ENCODE peak calls at places on chromosomes 7 and 10, in six cellular contexts. One of them, this sample, is unnamed.

GRCh38 chr10:29806350-29806788 is 171.6 kb upstream of the SVIL start:
- DNase-seq in GM20000: no peak
- DNase-seq in GF-D8: no peak
- DNase-seq in C1 segment of cervical spinal cord: no peak
- DNase-seq in colonic mucosa: no peak
- DNase-seq in EH: peak; percentile 38
- DNase-seq in this sample: no peak

GRCh38 chr7:131371411-131371810 is 43.7 kb downstream of the MKLN1 start:
- DNase-seq in EH: no peak
- DNase-seq in colonic mucosa: no peak
- DNase-seq in GM20000: no peak
- DNase-seq in GF-D8: no peak
- DNase-seq in C1 segment of cervical spinal cord: no peak
- DNase-seq in this sample: no peak

GRCh38 chr7:1234794-1235500 is 2.3 kb downstream of the UNCX start:
- DNase-seq in EH: no peak
- DNase-seq in colonic mucosa: no peak
- DNase-seq in GM20000: no peak
- DNase-seq in C1 segment of cervical spinal cord: no peak
- DNase-seq in GF-D8: peak; percentile 98
- DNase-seq in this sample: no peak

GRCh38 chr7:1964913-1965578 is 267.7 kb downstream of the MAD1L1 start:
- DNase-seq in EH: no peak
- DNase-seq in GM20000: no peak
- DNase-seq in colonic mucosa: no peak
- DNase-seq in C1 segment of cervical spinal cord: no peak
- DNase-seq in GF-D8: no peak
- DNase-seq in this sample: no peak

GRCh38 chr10:5532231-5532605 is 7.5 kb downstream of the CALML3 start:
- DNase-seq in colonic mucosa: no peak
- DNase-seq in EH: no peak
- DNase-seq in GM20000: no peak
- DNase-seq in GF-D8: no peak
- DNase-seq in C1 segment of cervical spinal cord: no peak
- DNase-seq in this sample: peak; percentile 60

GRCh38 chr10:62779487-62780248 is 24.9 kb upstream of the ADO start:
- DNase-seq in colonic mucosa: peak; percentile 27
- DNase-seq in GM20000: peak; percentile 72
- DNase-seq in C1 segment of cervical spinal cord: no peak
- DNase-seq in EH: peak; percentile 5
- DNase-seq in GF-D8: no peak
- DNase-seq in this sample: no peak

GRCh38 chr7:98777051-98777450 is 92.8 kb downstream of the TMEM130 start:
- DNase-seq in GF-D8: no peak
- DNase-seq in EH: no peak
- DNase-seq in C1 segment of cervical spinal cord: no peak
- DNase-seq in GM20000: no peak
- DNase-seq in colonic mucosa: no peak
- DNase-seq in this sample: no peak

GRCh38 chr10:29648983-29649268 is 14.2 kb upstream of the SVIL start:
- DNase-seq in GF-D8: no peak
- DNase-seq in colonic mucosa: peak; percentile 56
- DNase-seq in GM20000: no peak
- DNase-seq in EH: peak; percentile 59
- DNase-seq in C1 segment of cervical spinal cord: no peak
- DNase-seq in this sample: no peak

GRCh38 chr7:984361-985126 is 1.6 kb downstream of the CYP2W1 start:
- DNase-seq in colonic mucosa: no peak
- DNase-seq in GM20000: no peak
- DNase-seq in EH: no peak
- DNase-seq in C1 segment of cervical spinal cord: no peak
- DNase-seq in GF-D8: no peak
- DNase-seq in this sample: no peak

GRCh38 chr7:127943541-127944521 is 87.4 kb downstream of the LRRC4 start:
- DNase-seq in GF-D8: no peak
- DNase-seq in GM20000: no peak
- DNase-seq in colonic mucosa: no peak
- DNase-seq in EH: no peak
- DNase-seq in C1 segment of cervical spinal cord: peak; percentile 65
- DNase-seq in this sample: no peak

GRCh38 chr10:516766-517165 is 172.7 kb downstream of the DIP2C start:
- DNase-seq in GF-D8: no peak
- DNase-seq in colonic mucosa: no peak
- DNase-seq in C1 segment of cervical spinal cord: no peak
- DNase-seq in GM20000: no peak
- DNase-seq in EH: no peak
- DNase-seq in this sample: no peak

GRCh38 chr10:10798021-10798420 is 219.7 kb upstream of the CELF2 start:
- DNase-seq in GF-D8: no peak
- DNase-seq in GM20000: no peak
- DNase-seq in C1 segment of cervical spinal cord: no peak
- DNase-seq in colonic mucosa: no peak
- DNase-seq in EH: no peak
- DNase-seq in this sample: no peak

GRCh38 chr10:71776528-71776927 is 3.2 kb upstream of the VSIR start:
- DNase-seq in EH: no peak
- DNase-seq in GM20000: no peak
- DNase-seq in colonic mucosa: no peak
- DNase-seq in GF-D8: peak; percentile 74
- DNase-seq in C1 segment of cervical spinal cord: no peak
- DNase-seq in this sample: no peak

GRCh38 chr10:78386495-78386894 is 352.8 kb downstream of the RPS24 start:
- DNase-seq in GM20000: no peak
- DNase-seq in EH: no peak
- DNase-seq in C1 segment of cervical spinal cord: no peak
- DNase-seq in colonic mucosa: no peak
- DNase-seq in GF-D8: no peak
- DNase-seq in this sample: no peak

GRCh38 chr7:43784030-43785001 is 25.8 kb downstream of the BLVRA start:
- DNase-seq in colonic mucosa: no peak
- DNase-seq in EH: no peak
- DNase-seq in GF-D8: no peak
- DNase-seq in GM20000: peak; percentile 57
- DNase-seq in C1 segment of cervical spinal cord: no peak
- DNase-seq in this sample: no peak

GRCh38 chr10:80538481-80539185 is 931 bp downstream of the SH2D4B start:
- DNase-seq in EH: no peak
- DNase-seq in GM20000: no peak
- DNase-seq in C1 segment of cervical spinal cord: no peak
- DNase-seq in GF-D8: no peak
- DNase-seq in colonic mucosa: peak; percentile 12
- DNase-seq in this sample: no peak

GRCh38 chr7:99106869-99107268 is 37.0 kb downstream of the SMURF1 start:
- DNase-seq in colonic mucosa: no peak
- DNase-seq in EH: no peak
- DNase-seq in C1 segment of cervical spinal cord: no peak
- DNase-seq in GF-D8: no peak
- DNase-seq in GM20000: no peak
- DNase-seq in this sample: no peak

GRCh38 chr10:126384269-126384873 is 3.9 kb downstream of the ADAM12 start:
- DNase-seq in C1 segment of cervical spinal cord: no peak
- DNase-seq in EH: peak; percentile 94
- DNase-seq in GM20000: no peak
- DNase-seq in colonic mucosa: no peak
- DNase-seq in GF-D8: no peak
- DNase-seq in this sample: no peak

GRCh38 chr7:44051611-44052220 is 7.2 kb downstream of the DBNL start:
- DNase-seq in GF-D8: no peak
- DNase-seq in EH: no peak
- DNase-seq in C1 segment of cervical spinal cord: no peak
- DNase-seq in colonic mucosa: no peak
- DNase-seq in GM20000: no peak
- DNase-seq in this sample: no peak

GRCh38 chr10:69839696-69840345 is 38.1 kb downstream of the COL13A1 start:
- DNase-seq in colonic mucosa: no peak
- DNase-seq in GM20000: no peak
- DNase-seq in EH: peak; percentile 88
- DNase-seq in GF-D8: no peak
- DNase-seq in C1 segment of cervical spinal cord: no peak
- DNase-seq in this sample: no peak

GRCh38 chr10:79034271-79034876 is 34.4 kb upstream of the ZMIZ1 start:
- DNase-seq in colonic mucosa: no peak
- DNase-seq in EH: no peak
- DNase-seq in C1 segment of cervical spinal cord: no peak
- DNase-seq in GM20000: no peak
- DNase-seq in GF-D8: no peak
- DNase-seq in this sample: peak; percentile 2

This sample was measured in tibial artery.